ENCODE peak calls at places on chromosomes 4 and X, in six cellular contexts. M, K, B, X, T and L are unnamed samples. For H3K4me1, the result is how much of the 10 kb centered on the place peaks cover.

GRCh38 chr4:67699603-67700002 is 1.4 kb downstream of the UBA6 start:
- DNase-seq in M (no peak), K (no peak), B (no peak), X (no peak), T (no peak), L (no peak)

GRCh38 chrX:136185409-136186022 is 38.2 kb downstream of the FHL1 start:
- DNase-seq in M (peak), K (peak), B (no peak), X (no peak), T (no peak), L (no peak)

GRCh38 chr4:170990989-170991589 is 822.1 kb upstream of the GALNTL6 start:
- DNase-seq in M (no peak), K (no peak), B (no peak), X (no peak), T (no peak), L (no peak)

GRCh38 chr4:185311113-185311888 is 84.4 kb downstream of the LRP2BP start:
- DNase-seq in M (no peak), K (no peak), B (no peak), X (no peak), T (no peak), L (no peak)

GRCh38 chrX:41858161-41858775 is 65.1 kb downstream of the CASK start:
- DNase-seq in M (no peak), K (no peak), B (no peak), X (no peak), T (no peak), L (no peak)

GRCh38 chrX:134460861-134461218 is 875 bp downstream of the HPRT1 start:
- DNase-seq in M (peak), K (no peak), B (no peak), X (no peak), T (no peak), L (no peak)

GRCh38 chrX:64394874-64395567 is at the start of gene MTMR8:
- DNase-seq in M (peak), K (peak), B (peak), X (peak), T (peak), L (no peak)

GRCh38 chr4:167114416-167114971 is 119.8 kb downstream of the SPOCK3 start:
- DNase-seq in M (no peak), K (no peak), B (no peak), X (no peak), T (no peak), L (no peak)

GRCh38 chr4:1340861-1341260 is 6.1 kb upstream of the UVSSA start:
- DNase-seq in M (no peak), K (no peak), B (no peak), X (no peak), T (no peak), L (no peak)

DNA sequence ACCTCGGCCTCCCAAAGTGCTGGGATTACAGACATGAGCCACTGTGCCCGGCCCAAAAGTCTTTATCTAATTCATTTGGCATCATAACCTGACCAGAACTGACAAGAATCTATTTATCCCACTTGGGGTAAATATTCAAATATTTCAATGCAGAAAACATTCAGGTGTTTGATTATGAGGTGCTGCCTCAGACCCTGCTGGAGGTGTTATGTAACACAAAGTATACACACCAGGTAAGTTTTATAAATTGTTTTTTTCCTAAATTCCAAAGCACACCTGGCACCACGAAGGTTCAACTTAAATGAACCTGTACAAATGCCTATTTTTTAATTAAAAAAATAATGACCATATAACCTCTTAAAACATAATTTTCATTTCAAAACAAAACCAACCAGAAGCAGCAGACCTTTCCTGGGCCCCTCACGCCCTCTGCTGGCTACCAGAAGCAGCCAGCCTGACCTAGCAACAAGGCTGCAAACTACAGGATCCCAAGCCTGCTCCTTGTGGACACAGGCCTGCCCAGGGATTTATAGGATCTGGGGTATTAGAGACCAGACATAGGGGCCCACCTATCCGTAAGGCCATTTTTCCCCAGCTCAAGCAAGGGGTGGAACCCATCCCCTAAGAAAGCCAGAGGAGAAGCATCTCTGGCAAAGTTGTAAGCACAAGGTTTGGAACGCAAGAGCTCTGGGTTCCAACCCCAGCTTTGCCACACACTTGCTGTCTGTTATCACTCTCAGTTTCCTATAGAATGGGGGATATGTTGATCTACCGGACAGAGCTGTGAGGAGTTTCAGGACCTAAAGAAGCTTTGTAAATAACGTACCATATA is 11.7 kb downstream of the OTUD5 start:
- DNase-seq in M (peak), K (peak), B (no peak), X (no peak), T (no peak), L (no peak)
- H3K4me1 ChIP-seq in M (under half), K (under half), B (under half), X (under half), T (under half), L (under half)

DNA sequence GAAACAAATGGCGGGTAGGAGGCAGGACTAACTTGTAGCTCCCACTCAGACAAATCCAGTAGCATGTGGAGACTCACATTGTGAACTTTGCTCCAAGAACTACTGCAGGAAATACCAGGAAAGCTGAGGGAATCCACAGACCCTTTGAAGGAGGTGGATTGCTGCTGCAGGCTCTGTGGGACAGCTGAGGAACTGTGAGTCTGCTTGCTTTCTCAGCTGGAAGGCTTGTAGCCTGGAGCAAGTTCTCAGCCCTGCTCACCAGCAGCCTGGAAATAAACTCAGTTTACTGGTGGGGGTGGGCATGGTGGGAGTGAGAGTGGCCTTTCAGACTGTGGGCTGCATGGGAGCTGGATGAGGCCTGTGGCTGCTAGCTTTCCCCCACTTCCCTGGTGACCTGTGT is 16.0 kb downstream of the RTL3 start:
- DNase-seq in M (no peak), K (no peak), B (no peak), X (no peak), T (no peak), L (no peak)
- TF ChIP-seq CTCF in M (no peak), K (no peak), B (no peak), X (no peak), T (no peak), L (no peak)

GRCh38 chr4:73607375-73608026 is 12.7 kb downstream of the RASSF6 start:
- DNase-seq in M (no peak), K (no peak), B (no peak), X (no peak), T (no peak), L (no peak)

GRCh38 chr4:73612032-73612431 is 8.2 kb downstream of the RASSF6 start:
- DNase-seq in M (no peak), K (no peak), B (no peak), X (no peak), T (no peak), L (no peak)

GRCh38 chr4:73609688-73610087 is 10.5 kb downstream of the RASSF6 start:
- DNase-seq in M (peak), K (no peak), B (no peak), X (no peak), T (no peak), L (no peak)

GRCh38 chr4:73606465-73606974 is 13.7 kb downstream of the RASSF6 start:
- DNase-seq in M (no peak), K (no peak), B (no peak), X (no peak), T (no peak), L (no peak)

GRCh38 chr4:73608677-73609594 is 11.3 kb downstream of the RASSF6 start:
- DNase-seq in M (peak), K (no peak), B (no peak), X (no peak), T (no peak), L (no peak)
- TF ChIP-seq POLR2A in M (no peak), K (no peak), B (no peak), X (no peak), T (no peak), L (no peak)

DNA sequence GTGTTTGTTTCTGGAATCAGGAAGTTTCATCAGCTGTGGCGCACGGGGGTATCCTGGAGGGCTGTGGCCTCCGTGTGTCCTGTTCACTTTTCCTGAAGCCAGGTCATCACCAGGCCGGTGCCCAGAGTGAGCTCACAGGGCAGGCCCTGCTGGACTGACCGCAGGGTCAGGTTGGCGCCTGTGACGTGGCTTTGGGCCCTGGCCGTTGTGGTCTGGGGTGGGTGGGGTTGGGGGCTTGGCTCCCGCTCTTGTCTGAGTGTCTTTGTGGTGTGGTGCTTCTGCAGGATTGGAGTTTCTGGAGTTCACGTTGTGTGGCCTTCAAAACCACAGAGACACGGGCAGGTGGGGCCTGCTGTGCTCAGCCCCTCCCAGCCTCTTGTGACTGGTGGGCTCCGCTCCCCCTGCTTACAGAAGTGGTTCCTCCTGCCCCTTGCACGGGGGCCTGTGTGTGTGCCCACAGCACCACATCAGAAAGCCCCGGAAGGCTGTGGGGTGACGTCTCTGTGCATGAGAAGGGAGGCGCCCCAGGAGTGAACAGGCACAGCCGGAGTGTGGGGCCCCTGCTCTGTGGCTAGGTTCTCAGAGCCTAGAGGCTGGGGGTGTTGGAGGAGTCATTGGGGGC is 9.5 kb downstream of the RGS12 start:
- DNase-seq in M (peak), K (no peak), B (peak), X (no peak), T (peak), L (no peak)
- H3K4me1 ChIP-seq in M (half or more), K (under half), B (under half), X (half or more), T (under half), L (half or more)

GRCh38 chrX:10401239-10401638 is 219.1 kb downstream of the MID1 start:
- DNase-seq in M (no peak), K (no peak), B (no peak), X (no peak), T (no peak), L (no peak)
- TF ChIP-seq CTCF in M (no peak), K (peak), B (no peak), X (no peak), T (no peak), L (no peak)

GRCh38 chrX:150896632-150897031 is 1.8 kb downstream of the CD99L2 start:
- DNase-seq in M (no peak), K (no peak), B (no peak), X (no peak), T (no peak), L (no peak)

GRCh38 chrX:150899191-150899757 is 806 bp upstream of the CD99L2 start:
- DNase-seq in M (peak), K (peak), B (peak), X (peak), T (no peak), L (no peak)

GRCh38 chrX:150897371-150898319 is 823 bp downstream of the CD99L2 start:
- DNase-seq in M (peak), K (peak), B (no peak), X (no peak), T (no peak), L (no peak)

GRCh38 chrX:150902434-150903109 is 4.1 kb upstream of the CD99L2 start:
- DNase-seq in M (no peak), K (no peak), B (no peak), X (no peak), T (no peak), L (no peak)

GRCh38 chrX:150898343-150899190 is at the start of gene CD99L2:
- DNase-seq in M (peak), K (peak), B (peak), X (peak), T (peak), L (no peak)
- TF ChIP-seq POLR2A in M (peak), K (peak), B (no peak), X (peak), T (no peak), L (no peak)

GRCh38 chr4:113559947-113560346 is 201.6 kb downstream of the CAMK2D start:
- DNase-seq in M (no peak), K (no peak), B (no peak), X (no peak), T (no peak), L (no peak)
- H3K4me1 ChIP-seq in M (under half), K (under half), B (under half), X (under half), T (under half), L (under half)

GRCh38 chr4:153248641-153249198 is 44.5 kb downstream of the TRIM2 start:
- DNase-seq in M (no peak), K (no peak), B (no peak), X (no peak), T (no peak), L (no peak)
- TF ChIP-seq CTCF in M (no peak), K (no peak), B (no peak), X (no peak), T (no peak), L (no peak)